ENCODE peak calls at places on chromosomes 4 and X, in five cellular contexts. V, W, N, Z and L are unnamed samples.

GRCh38 chr4:41044165-41044564 is 170.2 kb downstream of the APBB2 start:
- DNase-seq in V (no peak), N (no peak), Z (no peak), W (no peak), L (no peak)

GRCh38 chr4:126701756-126702155 is 931.0 kb upstream of the INTU start:
- DNase-seq in V (no peak), Z (no peak), N (no peak), W (no peak), L (no peak)

GRCh38 chr4:81353861-81354260 is 117.8 kb downstream of the RASGEF1B start:
- DNase-seq in V (no peak), N (no peak), Z (no peak), W (no peak), L (no peak)

GRCh38 chr4:98506462-98507132 is 151.8 kb downstream of the TSPAN5 start:
- DNase-seq in V (no peak), Z (no peak), W (no peak), N (peak), L (no peak)

GRCh38 chr4:20095805-20096541 is 155.7 kb upstream of the SLIT2 start:
- DNase-seq in V (no peak), W (no peak), N (no peak), Z (no peak), L (no peak)

GRCh38 chr4:104976258-104976657 is 170.4 kb upstream of the TET2 start:
- DNase-seq in V (no peak), N (no peak), Z (no peak), W (no peak), L (no peak)

GRCh38 chrX:105745863-105746262 is 76.5 kb upstream of the NRK start:
- DNase-seq in W (no peak), N (no peak), Z (no peak), V (no peak), L (no peak)

GRCh38 chrX:56248492-56248891 is 16.3 kb downstream of the KLF8 start:
- DNase-seq in V (peak), Z (peak), N (no peak), W (peak), L (peak)

GRCh38 chrX:118884552-118885138 is 61.0 kb downstream of the ZCCHC12 start:
- DNase-seq in V (no peak), N (no peak), W (no peak), Z (peak), L (no peak)

GRCh38 chr4:149952101-149952500 is 126.1 kb upstream of the DCLK2 start:
- DNase-seq in N (no peak), Z (no peak), V (no peak), W (no peak), L (no peak)

GRCh38 chr4:140095694-140096482 is 58.1 kb downstream of the MAML3 start:
- DNase-seq in W (no peak), Z (no peak), N (peak), V (no peak), L (no peak)

GRCh38 chr4:156620786-156621185 is 350.8 kb downstream of the PDGFC start:
- DNase-seq in W (no peak), N (no peak), Z (no peak), V (no peak), L (no peak)

GRCh38 chrX:20144491-20144890 is 2.9 kb upstream of the EIF1AX start:
- DNase-seq in W (no peak), V (no peak), Z (no peak), N (no peak), L (no peak)

GRCh38 chr4:186727977-186728519 is 4.4 kb upstream of the FAT1 start:
- DNase-seq in W (no peak), Z (no peak), V (no peak), N (no peak), L (no peak)

GRCh38 chrX:150649096-150649870 is 43.9 kb upstream of the MTMR1 start:
- DNase-seq in V (no peak), Z (no peak), W (no peak), N (no peak), L (no peak)

GRCh38 chr4:6938237-6938636 is 28.6 kb downstream of the TBC1D14 start:
- DNase-seq in V (no peak), W (peak), Z (no peak), N (peak), L (no peak)

GRCh38 chr4:161279095-161279494 is 884.7 kb downstream of the FSTL5 start:
- DNase-seq in Z (no peak), V (no peak), W (no peak), N (no peak), L (no peak)

GRCh38 chr4:123209436-123209835 is 187.2 kb upstream of the SPRY1 start:
- DNase-seq in W (no peak), N (no peak), Z (no peak), V (no peak), L (no peak)

GRCh38 chr4:186832906-186833305 is 109.2 kb upstream of the FAT1 start:
- DNase-seq in N (no peak), Z (no peak), V (no peak), W (no peak), L (no peak)

GRCh38 chrX:65871671-65872311 is 168.1 kb downstream of the VSIG4 start:
- DNase-seq in Z (no peak), N (no peak), V (peak), W (no peak), L (no peak)

GRCh38 chr4:98641906-98642668 is 16.3 kb downstream of the TSPAN5 start:
- DNase-seq in N (no peak), V (no peak), Z (no peak), W (no peak), L (no peak)

GRCh38 chrX:13074297-13075262 is 30.2 kb upstream of the FAM9C start:
- DNase-seq in N (no peak), V (peak), Z (no peak), W (no peak), L (no peak)

GRCh38 chr4:138736362-138736761 is 279.2 kb upstream of the NOCT start:
- DNase-seq in N (no peak), Z (no peak), V (no peak), W (no peak), L (no peak)

GRCh38 chr4:4185528-4185927 is 41.2 kb downstream of the OTOP1 start:
- DNase-seq in V (no peak), N (peak), W (no peak), Z (no peak), L (no peak)

DNA sequence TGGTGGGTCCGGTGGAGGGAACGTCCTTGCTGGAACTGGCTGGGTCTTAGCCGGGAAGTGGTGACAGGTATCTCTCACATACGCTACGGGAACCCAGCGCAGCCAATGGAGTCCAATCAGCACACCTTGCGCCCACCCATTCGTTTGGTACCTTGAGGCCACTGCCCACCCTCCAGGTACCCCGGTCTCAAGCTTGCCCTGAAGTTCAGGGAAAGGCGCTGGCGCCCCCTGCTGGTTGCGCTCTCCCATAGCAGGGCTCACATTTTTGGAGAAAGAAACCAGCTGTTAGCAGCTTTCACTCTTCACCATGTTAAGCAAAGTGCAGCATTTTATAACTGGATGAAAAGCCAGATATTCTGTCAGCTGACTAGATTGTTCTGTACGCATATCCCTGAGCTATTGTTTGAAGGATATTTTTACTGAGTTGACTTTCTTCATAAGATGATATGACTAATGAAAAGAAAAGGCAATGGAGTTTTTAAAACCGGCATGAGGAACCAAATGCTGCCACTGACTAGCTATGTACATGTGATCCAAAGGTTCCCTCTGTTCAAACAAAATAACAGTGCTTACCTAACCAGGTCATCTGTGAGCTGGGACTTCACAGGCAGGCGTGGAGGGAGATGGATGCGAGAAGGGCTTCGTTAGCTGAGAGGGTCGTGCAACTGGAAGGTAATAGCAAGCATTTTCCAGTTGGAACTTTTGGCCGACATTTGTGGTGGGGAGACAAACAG is 43.7 kb downstream of the OTOP1 start:
- DNase-seq in V (peak), W (no peak), Z (peak), N (peak), L (no peak)
- TF ChIP-seq CTCF in V (peak), W (peak), Z (peak), N (no peak), L (no peak)

GRCh38 chr4:4595252-4595651 is 53.4 kb upstream of the STX18 start:
- DNase-seq in W (no peak), V (no peak), Z (no peak), N (peak), L (no peak)
- TF ChIP-seq CTCF in W (no peak), V (no peak), Z (no peak), N (no peak), L (no peak)

GRCh38 chrX:81957900-81958545 is 756.1 kb downstream of the SH3BGRL start:
- DNase-seq in Z (no peak), W (no peak), V (peak), N (no peak), L (no peak)
- TF ChIP-seq CTCF in Z (no peak), W (no peak), V (peak), N (no peak), L (no peak)

GRCh38 chr4:10184051-10184450 is 67.5 kb upstream of the WDR1 start:
- DNase-seq in V (no peak), N (no peak), W (no peak), Z (no peak), L (no peak)

GRCh38 chr4:10184501-10184938 is 67.9 kb upstream of the WDR1 start:
- DNase-seq in V (no peak), N (no peak), W (no peak), Z (no peak), L (no peak)

GRCh38 chr4:10185518-10186227 is 69.1 kb upstream of the WDR1 start:
- DNase-seq in W (no peak), N (no peak), V (no peak), Z (no peak), L (no peak)

GRCh38 chr4:10188400-10189004 is 71.9 kb upstream of the WDR1 start:
- DNase-seq in V (no peak), W (no peak), N (no peak), Z (no peak), L (no peak)

GRCh38 chr4:10186228-10187214 is 69.9 kb upstream of the WDR1 start:
- DNase-seq in Z (no peak), N (no peak), V (no peak), W (no peak), L (no peak)
- TF ChIP-seq CTCF in Z (no peak), N (no peak), V (no peak), W (no peak), L (no peak)

GRCh38 chrX:9859711-9860555 is 73.7 kb downstream of the SHROOM2 start:
- DNase-seq in W (no peak), N (no peak), Z (no peak), V (no peak), L (no peak)
- TF ChIP-seq CTCF in W (no peak), N (no peak), Z (no peak), V (no peak), L (no peak)

DNA sequence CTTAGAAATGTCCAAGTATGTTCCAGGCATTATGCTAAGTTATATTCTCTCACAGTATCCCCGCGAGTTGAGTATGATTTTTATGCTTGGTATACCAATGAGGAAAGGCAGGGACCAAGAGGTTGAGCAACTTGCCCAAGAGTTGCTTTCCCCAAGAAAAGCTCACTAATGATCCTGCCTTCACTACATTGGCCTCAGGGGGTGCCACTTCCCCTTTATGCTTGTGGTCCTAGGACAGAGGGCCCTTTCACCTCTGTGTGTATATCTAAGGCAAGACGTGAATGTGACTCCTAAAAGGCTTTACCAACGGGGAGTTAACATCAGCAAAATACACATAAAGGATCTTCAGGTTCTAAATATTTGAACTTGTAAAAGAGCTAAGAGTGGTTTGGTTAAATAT is 164.4 kb upstream of the CPEB2 start:
- DNase-seq in W (no peak), N (no peak), Z (no peak), V (no peak), L (no peak)
- TF ChIP-seq CTCF in W (no peak), N (no peak), Z (no peak), V (no peak), L (no peak)

GRCh38 chr4:37892641-37893040 is 1.8 kb downstream of the TBC1D1 start:
- DNase-seq in N (no peak), W (no peak), V (peak), Z (no peak), L (peak)

GRCh38 chr4:37893164-37893563 is 2.3 kb downstream of the TBC1D1 start:
- DNase-seq in N (no peak), W (no peak), Z (no peak), V (no peak), L (no peak)

GRCh38 chr4:37891221-37892159 is 606 bp downstream of the TBC1D1 start:
- DNase-seq in V (peak), N (no peak), W (no peak), Z (peak), L (no peak)

GRCh38 chr4:37889849-37890500 is 909 bp upstream of the TBC1D1 start:
- DNase-seq in V (no peak), W (no peak), Z (no peak), N (no peak), L (no peak)

GRCh38 chr4:37890501-37891220 is at the start of gene TBC1D1:
- DNase-seq in Z (peak), V (peak), N (peak), W (peak), L (peak)
- TF ChIP-seq CTCF in Z (peak), V (no peak), N (no peak), W (no peak), L (no peak)

GRCh38 chrX:103442536-103442901 is 66.2 kb downstream of the BEX3 start:
- DNase-seq in Z (no peak), V (no peak), N (no peak), W (no peak), L (no peak)

GRCh38 chrX:103441878-103442535 is 65.7 kb downstream of the BEX3 start:
- DNase-seq in W (no peak), V (no peak), Z (no peak), N (no peak), L (no peak)

DNA sequence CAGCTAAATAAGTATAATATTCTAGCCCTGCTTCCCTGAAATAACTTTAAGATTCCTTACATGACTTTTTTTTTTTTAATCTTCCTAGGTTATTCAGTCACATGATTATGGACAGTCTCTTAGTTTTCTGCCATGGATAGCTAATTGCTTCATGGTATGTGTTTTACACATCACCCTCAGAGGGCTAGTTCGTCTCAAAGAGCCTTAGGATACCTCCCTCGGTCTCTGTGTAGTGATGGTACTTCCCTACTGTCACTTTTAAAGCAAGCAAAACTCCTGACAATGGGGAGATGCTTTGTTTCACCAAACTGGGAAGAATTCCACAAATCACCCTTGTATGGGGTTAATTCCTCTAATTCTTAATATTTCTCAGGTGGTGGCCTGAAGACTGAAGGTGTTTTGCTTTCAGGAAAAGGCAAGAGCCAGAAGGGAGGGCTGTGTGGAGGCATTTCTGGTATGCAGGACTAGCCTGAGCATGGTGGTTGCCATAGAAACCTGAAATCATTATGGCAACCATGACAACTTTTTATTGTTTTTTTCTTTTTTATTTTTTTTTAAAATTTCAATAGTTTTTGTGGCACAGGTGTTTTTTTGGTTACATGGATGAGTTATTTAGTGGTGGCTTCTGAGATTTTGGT is 70.4 kb downstream of the BEX3 start:
- DNase-seq in V (no peak), Z (no peak), N (no peak), W (no peak), L (no peak)
- TF ChIP-seq CTCF in V (no peak), Z (no peak), N (no peak), W (no peak), L (no peak)

GRCh38 chrX:44906041-44906440 is 33.1 kb downstream of the KDM6A start:
- DNase-seq in W (no peak), Z (no peak), V (no peak), N (no peak), L (no peak)

GRCh38 chrX:44903107-44903506 is 30.1 kb downstream of the KDM6A start:
- DNase-seq in V (no peak), N (no peak), W (no peak), Z (no peak), L (no peak)

GRCh38 chrX:44903842-44904530 is 31.0 kb downstream of the KDM6A start:
- DNase-seq in W (no peak), V (no peak), N (no peak), Z (no peak), L (no peak)

GRCh38 chrX:44906542-44906941 is 33.6 kb downstream of the KDM6A start:
- DNase-seq in Z (no peak), V (no peak), W (no peak), N (no peak), L (no peak)

DNA sequence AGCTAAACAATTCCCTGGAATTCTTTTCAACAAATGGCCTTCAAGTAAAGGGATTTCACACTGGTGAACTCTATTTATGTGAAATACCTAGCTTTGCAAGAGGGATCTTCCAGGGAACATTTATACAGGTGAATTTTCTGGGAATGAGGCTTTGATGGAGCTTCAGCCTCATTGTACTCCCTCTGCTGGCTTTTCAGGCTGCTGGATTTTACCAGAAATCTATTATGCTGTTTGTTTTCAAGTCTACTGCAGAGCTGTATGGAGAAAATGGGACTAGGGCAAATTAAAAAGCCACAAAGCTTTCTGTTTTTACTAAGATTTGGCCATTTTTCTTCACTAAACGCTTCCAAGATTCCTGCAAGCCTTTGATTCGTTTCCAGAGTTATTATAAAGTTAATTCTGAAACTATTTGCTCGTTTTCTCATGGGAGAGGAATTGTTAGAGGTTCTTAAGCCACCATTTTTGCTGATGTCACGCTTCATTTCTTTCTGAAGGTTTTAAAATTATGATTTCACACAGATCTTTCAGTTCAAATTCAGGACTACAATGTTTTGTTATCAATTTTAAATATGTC is 31.6 kb downstream of the KDM6A start:
- DNase-seq in Z (no peak), W (no peak), V (no peak), N (no peak), L (no peak)
- TF ChIP-seq CTCF in Z (no peak), W (no peak), V (no peak), N (no peak), L (no peak)